ENCODE peak calls at places on chromosomes 7 and 10, in nine cellular contexts. Q is lower leg skin, W is foreskin fibroblast, N is Caco-2, C is dorsolateral prefrontal cortex, H is tibial artery, X is lower lobe of right lung, B is uterus, Y is neuronal stem cell. A is an unnamed sample.

GRCh38 chr10:132169766-132170560 is 16.8 kb upstream of the DPYSL4 start:
- DNase-seq in W (no peak), Y (no peak), Q (no peak), C (no peak), H (peak), B (no peak), X (no peak), N (no peak), A (no peak)

GRCh38 chr10:119769886-119770285 is 44.0 kb downstream of the INPP5F start:
- DNase-seq in C (no peak), X (no peak), H (no peak), Y (no peak), W (peak), B (no peak), N (no peak), Q (no peak), A (peak)

GRCh38 chr10:50857579-50857978 is 27.8 kb downstream of the A1CF start:
- DNase-seq in X (no peak), N (no peak), Q (no peak), W (no peak), Y (peak), H (no peak), C (no peak), B (no peak), A (no peak)

GRCh38 chr7:27160546-27161213 is 4.2 kb upstream of the HOXA7 start:
- DNase-seq in N (peak), C (peak), H (peak), B (peak), W (no peak), Y (peak), Q (peak), X (peak), A (peak)

GRCh38 chr10:22042557-22043326 is 39.2 kb upstream of the DNAJC1 start:
- DNase-seq in X (no peak), N (no peak), H (no peak), C (no peak), Y (peak), Q (no peak), B (no peak), W (no peak), A (no peak)

GRCh38 chr10:15630353-15630752 is 89.4 kb downstream of the ITGA8 start:
- DNase-seq in Q (no peak), Y (no peak), B (peak), N (no peak), C (no peak), X (no peak), H (no peak), W (no peak), A (no peak)

GRCh38 chr10:47451998-47452494 is 31.9 kb downstream of the ANXA8 start:
- DNase-seq in B (no peak), X (peak), N (no peak), W (no peak), H (no peak), Q (no peak), C (no peak), Y (no peak), A (no peak)

GRCh38 chr7:127504715-127505114 is 80.7 kb downstream of the GCC1 start:
- DNase-seq in H (no peak), B (no peak), Q (no peak), C (no peak), N (no peak), X (peak), W (no peak), Y (no peak), A (peak)

GRCh38 chr10:79102056-79102874 is 33.5 kb downstream of the ZMIZ1 start:
- DNase-seq in X (no peak), B (peak), W (no peak), Y (no peak), C (no peak), Q (peak), H (peak), N (no peak), A (peak)

GRCh38 chr10:96570512-96570911 is 16.3 kb downstream of the TM9SF3 start:
- DNase-seq in B (no peak), Q (no peak), C (no peak), N (no peak), W (no peak), X (no peak), Y (no peak), H (no peak), A (peak)

GRCh38 chr7:27098493-27099223 is 2.9 kb upstream of the HOXA1 start:
- DNase-seq in Q (no peak), Y (peak), C (no peak), H (no peak), B (peak), W (no peak), N (no peak), X (no peak), A (peak)

GRCh38 chr7:3928727-3929515 is 627.9 kb downstream of the SDK1 start:
- DNase-seq in Q (no peak), H (no peak), C (no peak), Y (no peak), W (no peak), N (no peak), X (no peak), B (no peak), A (no peak)

GRCh38 chr10:111360260-111360925 is 283.6 kb downstream of the ADRA2A start:
- DNase-seq in B (peak), Q (no peak), N (peak), C (no peak), H (no peak), X (peak), W (no peak), Y (peak), A (peak)

GRCh38 chr7:86814980-86815379 is 171.3 kb downstream of the GRM3 start:
- DNase-seq in Y (peak), B (no peak), Q (no peak), H (no peak), W (no peak), N (no peak), X (no peak), C (no peak), A (no peak)

GRCh38 chr10:19663344-19663743 is 152.9 kb upstream of the PLXDC2 start:
- DNase-seq in Q (no peak), H (no peak), X (no peak), B (no peak), C (no peak), N (no peak), Y (no peak), W (no peak), A (no peak)

GRCh38 chr10:70649526-70649925 is 22.8 kb upstream of the ADAMTS14 start:
- DNase-seq in C (no peak), B (no peak), Q (peak), N (no peak), X (no peak), W (peak), Y (no peak), H (no peak), A (peak)

GRCh38 chr7:134707663-134708383 is 61.2 kb downstream of the BPGM start:
- DNase-seq in Y (no peak), N (no peak), B (no peak), X (no peak), Q (no peak), W (no peak), H (no peak), C (no peak), A (peak)

GRCh38 chr10:44988957-44989620 is 10.5 kb upstream of the DEPP1 start:
- DNase-seq in N (peak), H (no peak), C (no peak), X (no peak), Y (no peak), B (peak), Q (peak), W (no peak), A (no peak)

GRCh38 chr7:77409005-77409738 is 7.0 kb downstream of the GSAP start:
- DNase-seq in W (no peak), B (no peak), Y (no peak), C (no peak), Q (no peak), N (no peak), X (no peak), H (no peak), A (no peak)

GRCh38 chr7:134515569-134516468 is 11.5 kb upstream of the AKR1B10 start:
- DNase-seq in B (no peak), C (no peak), W (peak), X (no peak), N (no peak), Q (no peak), H (no peak), Y (no peak), A (peak)

GRCh38 chr10:71840177-71840711 is 10.8 kb downstream of the PSAP start:
- DNase-seq in H (peak), Q (no peak), B (peak), N (peak), X (peak), Y (peak), W (peak), C (peak), A (peak)

GRCh38 chr10:80144302-80145131 is 12.0 kb downstream of the PLAC9 start:
- DNase-seq in W (no peak), N (peak), H (peak), X (no peak), Y (no peak), Q (no peak), C (no peak), B (no peak), A (no peak)

GRCh38 chr10:29535012-29535777 is 99.6 kb downstream of the SVIL start:
- DNase-seq in Q (no peak), N (peak), B (peak), X (peak), Y (no peak), C (peak), W (peak), H (no peak), A (peak)

GRCh38 chr10:80660736-80661135 is 123.0 kb downstream of the SH2D4B start:
- DNase-seq in X (no peak), Y (no peak), B (no peak), C (no peak), W (no peak), H (no peak), N (no peak), Q (peak), A (no peak)

GRCh38 chr7:155464948-155465739 is 7.2 kb downstream of the EN2 start:
- DNase-seq in B (no peak), C (no peak), Y (no peak), N (no peak), Q (no peak), W (no peak), X (no peak), H (no peak), A (no peak)

GRCh38 chr7:155467846-155468821 is 10.2 kb downstream of the EN2 start:
- DNase-seq in W (no peak), B (no peak), Y (no peak), H (no peak), N (no peak), X (peak), Q (no peak), C (no peak), A (no peak)

GRCh38 chr7:155466142-155466813 is 8.3 kb downstream of the EN2 start:
- DNase-seq in B (no peak), C (no peak), H (no peak), N (no peak), Y (no peak), W (no peak), Q (no peak), X (no peak), A (no peak)

GRCh38 chr7:155465761-155466141 is 7.8 kb downstream of the EN2 start:
- DNase-seq in W (no peak), B (no peak), C (no peak), Q (no peak), H (no peak), Y (no peak), N (no peak), X (no peak), A (no peak)

DNA sequence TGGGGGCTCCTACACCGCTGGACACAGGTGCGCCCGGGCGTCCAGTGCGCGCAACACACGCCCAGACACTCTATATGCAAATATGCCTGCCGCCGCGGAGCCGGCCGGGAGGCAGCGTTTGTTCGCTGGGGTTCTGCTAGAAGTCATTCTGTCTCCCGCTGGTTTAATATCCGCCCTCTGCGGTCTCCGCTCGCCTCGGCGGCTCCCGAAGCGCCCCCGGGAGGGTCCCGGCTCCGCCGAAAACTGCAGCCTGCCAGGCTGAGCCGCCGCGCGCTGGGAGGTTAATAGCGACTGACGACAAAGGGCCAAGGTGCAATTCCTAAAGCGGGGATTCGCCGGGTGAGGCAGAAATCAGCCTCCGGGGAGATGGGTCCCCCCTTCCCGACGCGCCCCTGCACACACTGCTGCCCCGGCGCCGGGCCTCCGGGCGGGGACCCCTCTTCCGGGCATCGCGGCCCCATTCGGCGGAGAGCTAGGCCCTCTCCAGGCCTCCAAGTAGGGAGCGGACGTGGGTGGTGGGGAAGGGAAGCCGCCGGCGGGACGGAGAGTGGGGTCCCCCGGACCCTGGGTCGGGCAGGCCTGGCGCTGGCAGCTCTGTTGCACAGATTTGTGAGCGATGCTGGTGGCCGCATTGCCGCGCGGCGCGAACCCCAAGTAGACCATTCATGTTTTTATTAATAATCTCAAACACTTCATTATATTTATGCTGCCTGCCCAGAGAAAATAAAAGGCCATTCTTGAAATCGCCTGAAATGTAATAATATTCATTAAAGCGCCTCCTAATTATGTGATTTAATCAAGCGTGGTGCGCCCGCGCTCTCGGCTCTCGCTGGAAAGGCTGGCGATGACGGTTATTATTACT is 9.1 kb downstream of the EN2 start:
- DNase-seq in X (no peak), H (no peak), W (no peak), N (no peak), Q (no peak), C (no peak), Y (peak), B (no peak), A (no peak)
- H3K4me3 ChIP-seq in X (no peak), H (no peak), W (no peak), N (peak), Q (no peak), C (no peak), Y (no peak), B (no peak), A (no peak)

GRCh38 chr10:1061930-1062769 is 6.0 kb downstream of the WDR37 start:
- DNase-seq in B (no peak), W (no peak), X (no peak), H (no peak), Q (no peak), C (no peak), N (no peak), Y (no peak), A (no peak)
- H3K4me3 ChIP-seq in B (no peak), W (no peak), X (no peak), H (no peak), Q (no peak), C (no peak), N (no peak), Y (no peak), A (no peak)

GRCh38 chr7:1665721-1666250 is 4.3 kb upstream of the ELFN1 start:
- DNase-seq in X (peak), N (peak), Y (peak), C (peak), Q (no peak), W (peak), B (peak), H (peak), A (no peak)

GRCh38 chr7:1662767-1663166 is 7.3 kb upstream of the ELFN1 start:
- DNase-seq in Y (no peak), Q (no peak), N (peak), C (no peak), B (no peak), W (no peak), H (no peak), X (peak), A (no peak)

GRCh38 chr7:1664711-1665591 is 5.1 kb upstream of the ELFN1 start:
- DNase-seq in X (peak), H (peak), W (peak), N (peak), C (peak), B (peak), Q (no peak), Y (peak), A (peak)

GRCh38 chr7:1663243-1663642 is 6.8 kb upstream of the ELFN1 start:
- DNase-seq in W (no peak), N (peak), Y (no peak), X (peak), H (peak), C (no peak), B (no peak), Q (no peak), A (no peak)

DNA sequence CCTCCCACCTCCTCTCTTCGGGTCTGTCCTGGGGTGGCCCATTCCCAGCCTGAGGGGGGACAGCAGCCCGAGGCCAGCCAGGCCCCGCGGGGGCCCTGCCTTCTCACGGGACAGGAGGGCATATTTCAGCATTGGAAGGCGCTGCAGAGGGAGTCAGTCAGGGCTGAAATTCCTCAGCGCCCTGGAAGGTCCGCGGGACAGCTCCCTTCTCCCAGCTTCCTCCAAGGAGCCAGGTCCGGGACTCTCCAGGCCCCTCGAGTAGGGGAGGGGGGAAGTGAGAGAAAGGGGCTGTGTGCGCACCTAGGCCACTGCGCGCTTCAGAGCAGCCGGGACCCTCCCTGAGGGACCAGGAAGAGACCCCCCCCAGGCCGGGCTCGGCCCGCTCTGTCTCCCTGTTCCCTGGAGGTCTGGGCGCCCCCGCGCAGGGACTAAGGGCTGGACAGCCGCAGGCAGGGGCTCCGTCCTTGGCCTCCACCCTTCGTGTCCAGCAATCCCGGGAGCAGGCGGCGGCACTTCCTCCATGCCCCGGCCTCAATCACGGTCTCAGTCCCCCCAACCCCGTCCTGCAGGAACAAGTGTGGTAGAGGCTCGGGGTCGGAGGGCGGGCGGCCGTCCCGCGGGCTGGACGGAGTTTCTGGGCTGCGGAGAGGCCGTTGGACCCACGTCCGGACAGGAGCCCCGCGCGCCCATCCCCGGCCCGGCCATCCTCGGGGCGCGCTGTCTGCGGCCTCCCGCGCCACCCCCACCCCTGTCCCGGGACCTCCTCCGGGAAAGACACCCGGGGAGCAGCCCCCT is 6.0 kb upstream of the ELFN1 start:
- DNase-seq in Q (no peak), B (peak), Y (peak), X (peak), W (no peak), N (peak), H (peak), C (peak), A (no peak)
- H3K4me3 ChIP-seq in Q (no peak), B (peak), Y (peak), X (peak), W (peak), N (peak), H (peak), C (peak), A (no peak)

GRCh38 chr10:123683459-123683858 is 17.3 kb downstream of the GPR26 start:
- DNase-seq in C (no peak), X (no peak), B (no peak), Q (no peak), N (no peak), W (no peak), Y (no peak), H (peak), A (no peak)
- H3K4me3 ChIP-seq in C (no peak), X (no peak), B (no peak), Q (no peak), N (no peak), W (no peak), Y (no peak), H (no peak), A (no peak)

GRCh38 chr10:49076319-49076718 is 39.0 kb downstream of the VSTM4 start:
- DNase-seq in H (peak), B (no peak), Q (no peak), W (no peak), C (no peak), N (peak), X (no peak), Y (no peak), A (no peak)
- H3K4me3 ChIP-seq in H (no peak), B (no peak), Q (no peak), W (no peak), C (no peak), N (no peak), X (no peak), Y (no peak), A (no peak)

GRCh38 chr7:158549176-158549833 is 38.3 kb downstream of the PTPRN2 start:
- DNase-seq in Q (no peak), B (peak), C (peak), W (no peak), N (no peak), H (no peak), Y (no peak), X (peak), A (peak)

GRCh38 chr7:158546214-158546613 is 41.4 kb downstream of the PTPRN2 start:
- DNase-seq in X (no peak), N (no peak), W (no peak), B (no peak), Y (no peak), Q (no peak), H (no peak), C (no peak), A (no peak)

GRCh38 chr7:158548726-158549125 is 38.9 kb downstream of the PTPRN2 start:
- DNase-seq in Y (no peak), W (no peak), C (no peak), B (no peak), N (no peak), H (no peak), X (no peak), Q (no peak), A (no peak)

GRCh38 chr7:158546626-158547025 is 41.0 kb downstream of the PTPRN2 start:
- DNase-seq in X (no peak), Y (no peak), B (no peak), N (no peak), H (no peak), Q (no peak), W (no peak), C (no peak), A (no peak)

GRCh38 chr7:158547817-158548216 is 39.8 kb downstream of the PTPRN2 start:
- DNase-seq in W (no peak), N (no peak), C (no peak), H (no peak), Q (no peak), X (peak), Y (no peak), B (no peak), A (no peak)
- H3K4me3 ChIP-seq in W (no peak), N (no peak), C (no peak), H (no peak), Q (no peak), X (no peak), Y (no peak), B (no peak), A (no peak)

GRCh38 chr7:99562832-99563231 is 4.4 kb downstream of the ZNF655 start:
- DNase-seq in W (peak), X (no peak), C (no peak), H (no peak), N (peak), Y (no peak), Q (peak), B (no peak), A (peak)
- H3K4me3 ChIP-seq in W (peak), X (no peak), C (no peak), H (no peak), N (no peak), Y (no peak), Q (no peak), B (no peak), A (no peak)